ENCODE peak calls at places on chromosomes 12 and 14, in six cellular contexts. S is uterus, J is OCI-LY7, V is tibial artery, T is prostate gland, B is tibial nerve. U is an unnamed sample. For H3K4me1, the result is how much of the 10 kb centered on the place peaks cover.

GRCh38 chr12:12723681-12724420 is 6.7 kb downstream of the CDKN1B start:
- DNase-seq in S (peak), J (peak), V (peak), T (no peak), B (no peak), U (peak)

GRCh38 chr12:119447618-119448017 is 113.1 kb downstream of the CCDC60 start:
- DNase-seq in S (no peak), J (peak), V (no peak), T (no peak), B (no peak), U (no peak)

GRCh38 chr14:26276757-26277156 is 321.1 kb downstream of the NOVA1 start:
- DNase-seq in S (no peak), J (no peak), V (no peak), T (no peak), B (no peak), U (no peak)

GRCh38 chr12:70367268-70368141 is 1.4 kb downstream of the KCNMB4 start:
- DNase-seq in S (no peak), J (peak), V (no peak), T (no peak), B (no peak), U (no peak)

GRCh38 chr12:47990351-47991105 is 13.7 kb downstream of the COL2A1 start:
- DNase-seq in S (no peak), J (peak), V (peak), T (no peak), B (no peak), U (no peak)

GRCh38 chr12:47711448-47711847 is 5.6 kb upstream of the RPAP3 start:
- DNase-seq in S (no peak), J (no peak), V (no peak), T (no peak), B (no peak), U (no peak)

GRCh38 chr12:48118491-48118890 is 673 bp upstream of the PFKM start:
- DNase-seq in S (no peak), J (no peak), V (no peak), T (no peak), B (no peak), U (no peak)

GRCh38 chr14:83520837-83521236 is 1987.2 kb upstream of the SEL1L start:
- DNase-seq in S (no peak), J (no peak), V (no peak), T (no peak), B (no peak), U (no peak)

GRCh38 chr14:93317836-93318807 is 14.7 kb downstream of the BTBD7 start:
- DNase-seq in S (no peak), J (no peak), V (no peak), T (no peak), B (no peak), U (no peak)

GRCh38 chr12:6947615-6948014 is 3.5 kb upstream of the PTPN6 start:
- DNase-seq in S (no peak), J (peak), V (no peak), T (no peak), B (no peak), U (peak)

GRCh38 chr14:81676879-81677278 is 143.2 kb upstream of the SEL1L start:
- DNase-seq in S (no peak), J (no peak), V (no peak), T (no peak), B (no peak), U (no peak)

GRCh38 chr12:88683628-88684027 is 103.4 kb upstream of the KITLG start:
- DNase-seq in S (no peak), J (no peak), V (no peak), T (no peak), B (no peak), U (no peak)

GRCh38 chr14:54253195-54253947 is 143.4 kb upstream of the CDKN3 start:
- DNase-seq in S (no peak), J (no peak), V (no peak), T (no peak), B (no peak), U (no peak)

GRCh38 chr14:99756796-99757195 is 36.4 kb upstream of the EML1 start:
- DNase-seq in S (peak), J (no peak), V (peak), T (no peak), B (no peak), U (no peak)

GRCh38 chr12:80269953-80270552 is 170.7 kb downstream of the OTOGL start:
- DNase-seq in S (no peak), J (peak), V (no peak), T (no peak), B (no peak), U (no peak)

GRCh38 chr12:46558696-46559095 is 186.1 kb upstream of the SLC38A2 start:
- DNase-seq in S (no peak), J (no peak), V (no peak), T (peak), B (no peak), U (no peak)

GRCh38 chr14:72679106-72679505 is 214.8 kb downstream of the DPF3 start:
- DNase-seq in S (no peak), J (no peak), V (no peak), T (no peak), B (no peak), U (peak)

GRCh38 chr14:50040401-50040775 is 76.0 kb downstream of the VCPKMT start:
- DNase-seq in S (no peak), J (peak), V (no peak), T (no peak), B (no peak), U (no peak)

GRCh38 chr12:120012067-120012621 is 23.1 kb downstream of the BICDL1 start:
- DNase-seq in S (no peak), J (peak), V (no peak), T (no peak), B (no peak), U (no peak)

GRCh38 chr12:67681941-67682340 is 33.4 kb downstream of the DYRK2 start:
- DNase-seq in S (no peak), J (no peak), V (no peak), T (no peak), B (no peak), U (no peak)

GRCh38 chr12:52526511-52526951 is 6.3 kb upstream of the KRT5 start:
- DNase-seq in S (no peak), J (no peak), V (peak), T (no peak), B (no peak), U (no peak)

GRCh38 chr12:91460457-91460856 is 277.8 kb upstream of the DCN start:
- DNase-seq in S (no peak), J (no peak), V (no peak), T (no peak), B (no peak), U (no peak)

GRCh38 chr12:108214486-108214885 is 85.4 kb downstream of the WSCD2 start:
- DNase-seq in S (no peak), J (peak), V (no peak), T (no peak), B (no peak), U (peak)

GRCh38 chr12:33180921-33181320 is 258.7 kb downstream of the SYT10 start:
- DNase-seq in S (no peak), J (no peak), V (no peak), T (no peak), B (no peak), U (no peak)

GRCh38 chr14:77557391-77557790 is 58.8 kb upstream of the ISM2 start:
- DNase-seq in S (no peak), J (no peak), V (no peak), T (no peak), B (no peak), U (no peak)

GRCh38 chr12:105740970-105741725 is 397.6 kb downstream of the NUAK1 start:
- DNase-seq in S (peak), J (no peak), V (peak), T (peak), B (no peak), U (peak)

GRCh38 chr12:47079894-47080724 is at the start of gene AMIGO2:
- DNase-seq in S (peak), J (no peak), V (peak), T (peak), B (peak), U (peak)

GRCh38 chr14:92525318-92526095 is 11.9 kb downstream of the RIN3 start:
- DNase-seq in S (no peak), J (no peak), V (no peak), T (no peak), B (no peak), U (no peak)

GRCh38 chr14:29521526-29522137 is 406.0 kb downstream of the PRKD1 start:
- DNase-seq in S (no peak), J (peak), V (no peak), T (no peak), B (no peak), U (no peak)

GRCh38 chr12:32457251-32458025 is 58.1 kb downstream of the FGD4 start:
- DNase-seq in S (no peak), J (peak), V (no peak), T (no peak), B (no peak), U (no peak)

GRCh38 chr12:6288235-6288634 is 22.2 kb upstream of the PLEKHG6 start:
- DNase-seq in S (no peak), J (no peak), V (no peak), T (no peak), B (no peak), U (no peak)

GRCh38 chr14:100770046-100770445 is 43.4 kb downstream of the DLK1 start:
- DNase-seq in S (no peak), J (no peak), V (no peak), T (no peak), B (no peak), U (no peak)
- H3K4me1 ChIP-seq in S (under half), J (under half), V (under half), T (under half), B (under half), U (under half)

DNA sequence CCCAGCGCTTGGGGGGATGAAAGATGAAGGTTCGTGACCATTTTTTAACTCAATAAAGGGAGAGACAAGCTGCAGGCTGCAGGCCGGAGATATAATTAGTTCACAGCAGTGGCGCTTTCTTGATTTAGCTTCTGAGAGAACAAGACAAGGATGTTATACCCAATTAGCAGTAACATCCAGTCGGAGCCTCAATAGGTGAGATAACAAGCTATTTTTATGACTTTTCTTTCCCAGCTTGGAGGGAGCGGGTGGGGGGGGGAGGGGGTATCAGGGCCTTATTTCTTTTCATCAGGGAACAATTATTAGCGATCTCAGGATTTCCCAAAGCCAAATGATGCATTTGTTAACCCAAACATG is 9.1 kb downstream of the FAM222A start:
- DNase-seq in S (no peak), J (no peak), V (no peak), T (no peak), B (no peak), U (no peak)
- TF ChIP-seq CTCF in S (no peak), J (no peak), V (no peak), T (no peak), B (no peak), U (no peak)

GRCh38 chr14:25006961-25007795 is 42.8 kb downstream of the STXBP6 start:
- DNase-seq in S (no peak), J (no peak), V (no peak), T (no peak), B (no peak), U (peak)
- H3K27ac ChIP-seq in S (no peak), J (no peak), V (no peak), T (no peak), B (no peak), U (peak)

DNA sequence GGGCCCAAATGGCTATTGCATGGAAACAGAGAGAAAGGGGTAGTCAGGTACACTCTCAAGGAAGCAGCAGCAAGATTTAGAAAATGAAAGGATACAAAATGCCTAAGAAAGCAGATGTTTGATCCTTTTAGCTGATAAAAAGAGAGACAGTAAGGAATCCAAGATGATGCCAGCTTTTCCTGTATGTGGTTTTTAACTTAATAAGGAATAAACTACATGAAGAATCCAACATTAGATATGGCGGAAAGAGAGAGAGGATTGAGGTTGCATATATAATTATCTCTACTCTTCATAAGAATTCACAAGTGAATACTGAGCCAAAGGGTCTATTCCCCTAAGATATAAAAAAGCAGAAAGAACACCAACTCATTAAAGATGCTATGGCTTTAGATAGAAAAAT is 11.6 kb downstream of the TMED10 start:
- DNase-seq in S (no peak), J (no peak), V (no peak), T (no peak), B (no peak), U (no peak)
- H3K4me1 ChIP-seq in S (under half), J (under half), V (under half), T (under half), B (half or more), U (under half)

DNA sequence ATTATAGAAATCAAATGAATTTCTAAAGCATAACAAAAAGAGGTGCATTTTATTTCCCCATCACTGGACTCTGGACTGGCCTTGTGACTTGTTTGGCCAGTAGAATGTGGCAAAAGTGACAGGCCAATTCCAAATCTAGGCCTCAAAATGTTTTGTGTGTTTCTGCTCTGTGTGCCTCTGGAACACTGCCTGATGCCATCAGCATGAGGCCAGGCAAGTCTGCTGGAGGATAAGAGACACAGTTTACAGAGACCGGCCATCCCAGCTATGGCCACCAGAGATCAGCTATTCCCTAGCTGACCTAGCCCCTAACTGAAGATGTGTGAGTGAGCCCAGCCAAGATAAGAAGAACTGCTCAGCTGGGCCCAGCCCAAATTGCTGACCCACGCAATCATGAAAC is 32.9 kb downstream of the ASCL1 start:
- DNase-seq in S (no peak), J (no peak), V (no peak), T (no peak), B (no peak), U (no peak)
- TF ChIP-seq CTCF in S (no peak), J (no peak), V (no peak), T (no peak), B (no peak), U (no peak)

GRCh38 chr12:3204143-3204542 is 127.0 kb downstream of the TSPAN9 start:
- DNase-seq in S (no peak), J (no peak), V (no peak), T (no peak), B (no peak), U (no peak)

GRCh38 chr12:3204716-3205617 is 127.8 kb downstream of the TSPAN9 start:
- DNase-seq in S (no peak), J (no peak), V (no peak), T (no peak), B (no peak), U (no peak)

GRCh38 chr12:3202734-3203446 is 125.7 kb downstream of the TSPAN9 start:
- DNase-seq in S (peak), J (peak), V (no peak), T (peak), B (no peak), U (peak)

GRCh38 chr12:3201741-3202500 is 124.7 kb downstream of the TSPAN9 start:
- DNase-seq in S (no peak), J (no peak), V (no peak), T (no peak), B (no peak), U (peak)

GRCh38 chr12:3203713-3204112 is 126.5 kb downstream of the TSPAN9 start:
- DNase-seq in S (no peak), J (no peak), V (no peak), T (no peak), B (no peak), U (no peak)
- H3K27ac ChIP-seq in S (no peak), J (no peak), V (no peak), T (no peak), B (no peak), U (peak)

GRCh38 chr14:74634481-74634880 is 22.4 kb upstream of the LTBP2 start:
- DNase-seq in S (no peak), J (no peak), V (no peak), T (no peak), B (no peak), U (no peak)

GRCh38 chr14:74636424-74637183 is 24.6 kb upstream of the LTBP2 start:
- DNase-seq in S (no peak), J (no peak), V (no peak), T (no peak), B (no peak), U (no peak)

GRCh38 chr14:74637184-74637562 is 25.1 kb upstream of the LTBP2 start:
- DNase-seq in S (no peak), J (no peak), V (no peak), T (no peak), B (no peak), U (no peak)

GRCh38 chr14:74635831-74636230 is 23.8 kb upstream of the LTBP2 start:
- DNase-seq in S (no peak), J (no peak), V (no peak), T (no peak), B (no peak), U (no peak)

GRCh38 chr14:74634964-74635363 is 22.9 kb upstream of the LTBP2 start:
- DNase-seq in S (no peak), J (no peak), V (no peak), T (no peak), B (no peak), U (no peak)
- H3K4me1 ChIP-seq in S (under half), J (under half), V (under half), T (under half), B (under half), U (under half)

GRCh38 chr14:90381999-90382451 is 14.8 kb upstream of the CALM1 start:
- DNase-seq in S (peak), J (peak), V (peak), T (peak), B (peak), U (peak)

GRCh38 chr14:90383731-90384542 is 12.9 kb upstream of the CALM1 start:
- DNase-seq in S (peak), J (peak), V (peak), T (peak), B (peak), U (peak)

GRCh38 chr14:90382491-90383125 is 14.2 kb upstream of the CALM1 start:
- DNase-seq in S (peak), J (peak), V (peak), T (peak), B (peak), U (peak)

GRCh38 chr14:90383126-90383730 is 13.6 kb upstream of the CALM1 start:
- DNase-seq in S (peak), J (peak), V (peak), T (peak), B (peak), U (peak)

GRCh38 chr14:90381011-90381790 is 15.6 kb upstream of the CALM1 start:
- DNase-seq in S (peak), J (peak), V (peak), T (peak), B (no peak), U (peak)
- TF ChIP-seq CTCF in S (no peak), J (no peak), V (no peak), T (no peak), B (no peak), U (no peak)

DNA sequence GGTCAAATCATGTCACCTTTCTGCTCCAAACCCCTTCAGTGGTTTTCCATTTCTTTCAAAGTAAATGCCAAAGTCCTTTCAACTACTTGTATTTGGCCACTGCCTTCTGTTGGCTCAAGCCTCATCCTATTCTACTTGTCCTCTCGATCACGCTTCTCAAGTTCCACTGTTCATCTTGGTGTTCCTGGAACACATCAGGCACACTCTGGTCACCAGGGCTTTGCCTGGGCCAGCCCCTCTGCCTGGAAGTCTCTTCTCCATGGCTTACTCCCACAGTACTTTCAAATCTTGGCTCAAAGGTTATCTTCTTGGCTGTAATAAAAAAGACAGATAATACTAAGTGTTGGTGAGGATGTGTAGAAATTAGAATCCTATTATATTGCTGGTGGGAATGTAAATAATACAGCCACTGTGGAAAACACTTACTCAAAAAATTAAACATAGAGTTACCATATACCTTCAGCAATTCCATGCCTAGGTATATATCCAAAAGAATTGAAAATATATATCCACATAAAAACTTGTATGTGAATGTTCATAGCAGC is 17.3 kb upstream of the PPFIBP1 start:
- DNase-seq in S (no peak), J (no peak), V (no peak), T (no peak), B (no peak), U (peak)
- H3K27ac ChIP-seq in S (no peak), J (no peak), V (no peak), T (no peak), B (no peak), U (peak)